ENCODE peak calls at places on chromosomes 4 and X, in four cellular contexts. U is lower leg skin, T is ovary, C is endothelial cell of umbilical vein. Y is an unnamed sample.

GRCh38 chrX:13756381-13756780 is 21.8 kb downstream of the OFD1 start:
- DNase-seq in U (no peak), T (no peak), C (no peak), Y (no peak)

GRCh38 chr4:151673913-151674520 is 86.8 kb downstream of the GATB start:
- DNase-seq in U (no peak), T (peak), C (peak), Y (peak)

GRCh38 chrX:119234931-119235555 is 1.0 kb upstream of the PGRMC1 start:
- DNase-seq in U (no peak), T (peak), C (no peak), Y (peak)

GRCh38 chrX:118630843-118631242 is 96.6 kb upstream of the IL13RA1 start:
- DNase-seq in U (no peak), T (no peak), C (no peak), Y (no peak)

GRCh38 chrX:107712231-107713204 is 63.1 kb downstream of the TSC22D3 start:
- DNase-seq in U (peak), T (peak), C (no peak), Y (peak)

GRCh38 chrX:118534716-118535493 is 39.3 kb downstream of the DOCK11 start:
- DNase-seq in U (no peak), T (no peak), C (no peak), Y (no peak)

GRCh38 chr4:53591372-53591892 is at the start of gene LNX1:
- DNase-seq in U (peak), T (no peak), C (no peak), Y (no peak)

GRCh38 chr4:98890698-98891097 is 38.2 kb downstream of the EIF4E start:
- DNase-seq in U (no peak), T (no peak), C (peak), Y (peak)

GRCh38 chr4:20520901-20521300 is 179.4 kb upstream of the PACRGL start:
- DNase-seq in U (no peak), T (no peak), C (peak), Y (no peak)

GRCh38 chr4:66017671-66018070 is 347.4 kb upstream of the EPHA5 start:
- DNase-seq in U (no peak), T (no peak), C (no peak), Y (no peak)

GRCh38 chr4:33072340-33073089 is 2352.3 kb downstream of the PCDH7 start:
- DNase-seq in U (no peak), T (no peak), C (no peak), Y (no peak)

GRCh38 chr4:168677063-168677462 is 180.2 kb downstream of the PALLD start:
- DNase-seq in U (no peak), T (no peak), C (no peak), Y (no peak)

GRCh38 chrX:431032-431431 is 44.3 kb upstream of the PPP2R3B start:
- DNase-seq in U (no peak), T (no peak), C (no peak), Y (no peak)

GRCh38 chrX:40912576-40912975 is 172.7 kb upstream of the USP9X start:
- DNase-seq in U (no peak), T (no peak), C (no peak), Y (no peak)

GRCh38 chr4:88659061-88659889 is 38.4 kb downstream of the NAP1L5 start:
- DNase-seq in U (peak), T (peak), C (peak), Y (peak)

GRCh38 chr4:88938138-88938537 is 118.8 kb downstream of the FAM13A start:
- DNase-seq in U (no peak), T (no peak), C (peak), Y (no peak)

GRCh38 chr4:21898101-21898500 is 50.5 kb downstream of the KCNIP4 start:
- DNase-seq in U (no peak), T (no peak), C (no peak), Y (no peak)

GRCh38 chrX:95290455-95290854 is 1394.2 kb upstream of the DIAPH2 start:
- DNase-seq in U (no peak), T (no peak), C (no peak), Y (no peak)

GRCh38 chr4:103786014-103786413 is 66.2 kb upstream of the TACR3 start:
- DNase-seq in U (no peak), T (no peak), C (peak), Y (no peak)

GRCh38 chr4:113101669-113102068 is 52.2 kb downstream of the ANK2 start:
- DNase-seq in U (no peak), T (no peak), C (no peak), Y (no peak)

GRCh38 chrX:109934434-109934833 is 68.5 kb upstream of the TMEM164 start:
- DNase-seq in U (no peak), T (no peak), C (no peak), Y (no peak)

GRCh38 chrX:103356023-103356798 is at the start of gene TCEAL9:
- DNase-seq in U (peak), T (peak), C (peak), Y (peak)

GRCh38 chr4:114558446-114559020 is 40.1 kb upstream of the UGT8 start:
- DNase-seq in U (no peak), T (no peak), C (no peak), Y (no peak)

GRCh38 chr4:117137143-117137542 is 51.8 kb upstream of the TRAM1L1 start:
- DNase-seq in U (no peak), T (no peak), C (peak), Y (no peak)

GRCh38 chrX:39508300-39508692 is 589.5 kb downstream of the BCOR start:
- DNase-seq in U (no peak), T (no peak), C (no peak), Y (no peak)

GRCh38 chrX:8738588-8739189 is 6.8 kb upstream of the ANOS1 start:
- DNase-seq in U (no peak), T (peak), C (peak), Y (no peak)

GRCh38 chrX:30930143-30930542 is 41.1 kb upstream of the TAB3 start:
- DNase-seq in U (no peak), T (no peak), C (no peak), Y (no peak)

GRCh38 chr4:15888515-15888914 is 50.0 kb downstream of the FGFBP1 start:
- DNase-seq in U (no peak), T (no peak), C (no peak), Y (no peak)

GRCh38 chr4:159902648-159903047 is 799.8 kb downstream of the RAPGEF2 start:
- DNase-seq in U (no peak), T (no peak), C (no peak), Y (peak)

GRCh38 chrX:115413246-115413878 is 123.8 kb downstream of the LUZP4 start:
- DNase-seq in U (no peak), T (no peak), C (peak), Y (no peak)

GRCh38 chr4:89486042-89486441 is 178.4 kb upstream of the GPRIN3 start:
- DNase-seq in U (no peak), T (no peak), C (peak), Y (no peak)

GRCh38 chr4:132991111-132991510 is 158.0 kb upstream of the PCDH10 start:
- DNase-seq in U (no peak), T (no peak), C (peak), Y (no peak)

GRCh38 chrX:84156831-84157230 is 31.2 kb downstream of the RPS6KA6 start:
- DNase-seq in U (no peak), T (no peak), C (no peak), Y (no peak)

GRCh38 chrX:11759172-11759460 is 1.1 kb downstream of the MSL3 start:
- DNase-seq in U (no peak), T (no peak), C (no peak), Y (no peak)

GRCh38 chrX:47497274-47497673 is 14.3 kb upstream of the ZNF41 start:
- DNase-seq in U (no peak), T (no peak), C (peak), Y (no peak)

GRCh38 chr4:42281324-42282020 is 115.8 kb upstream of the SHISA3 start:
- DNase-seq in U (no peak), T (no peak), C (no peak), Y (no peak)

DNA sequence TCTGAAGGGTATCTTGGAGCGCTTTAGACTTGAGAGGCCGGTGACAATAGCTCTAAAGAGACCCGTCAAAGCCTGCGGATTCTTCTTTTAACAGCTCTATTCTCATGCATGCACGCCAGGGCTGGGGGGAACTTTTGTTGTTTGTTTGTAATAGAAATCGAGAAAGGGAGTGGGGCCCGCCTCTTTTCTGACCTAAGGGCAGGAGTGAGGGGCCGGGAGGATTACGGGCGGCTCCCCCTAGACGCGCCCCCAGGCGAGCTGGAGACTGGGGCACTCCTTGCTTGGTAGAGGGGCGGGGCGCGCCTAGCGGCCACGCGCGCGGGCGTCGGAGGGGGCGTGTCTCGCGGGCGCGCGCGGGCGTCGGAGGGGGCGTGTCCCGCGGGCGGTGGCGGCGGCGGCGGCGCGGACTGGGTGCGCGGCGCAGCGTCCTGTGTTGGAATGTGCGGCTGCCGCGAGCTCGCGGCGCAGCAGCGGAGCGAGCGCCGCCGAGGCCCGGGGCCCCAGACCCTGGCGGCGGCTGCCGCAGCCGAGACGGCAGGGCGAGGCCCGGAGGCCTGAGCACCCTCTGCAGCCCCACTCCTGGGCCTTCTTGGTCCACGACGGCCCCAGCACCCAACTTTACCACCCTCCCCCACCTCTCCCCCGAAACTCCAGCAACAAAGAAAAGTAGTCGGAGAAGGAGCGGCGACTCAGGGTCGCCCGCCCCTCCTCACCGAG is at the start of gene REST:
- DNase-seq in U (peak), T (peak), C (peak), Y (peak)
- TF ChIP-seq POLR2A in U (no peak), T (peak), C (no peak), Y (peak)

GRCh38 chr4:47383829-47384427 is 79.6 kb downstream of the COMMD8 start:
- DNase-seq in U (no peak), T (no peak), C (peak), Y (no peak)
- TF ChIP-seq CTCF in U (no peak), T (no peak), C (peak), Y (peak)

DNA sequence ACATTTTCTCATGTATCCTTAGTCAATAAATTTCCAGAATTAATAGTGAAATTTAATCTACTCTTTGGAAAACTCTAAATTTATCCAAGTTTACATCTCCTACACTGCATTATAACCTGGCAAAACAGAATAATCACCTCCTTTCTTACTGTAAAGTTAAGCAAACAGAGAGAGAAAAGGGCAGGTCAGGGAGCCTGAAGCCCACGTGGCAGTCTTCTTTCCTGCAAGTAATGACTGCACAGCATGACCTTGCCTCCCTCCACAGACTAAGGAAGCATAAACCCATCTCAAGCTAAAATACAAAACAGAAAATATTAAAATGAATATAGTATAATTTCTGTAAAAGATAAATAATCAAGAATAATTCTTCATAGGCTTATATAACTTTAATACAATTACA is 1153.0 kb downstream of the C4orf33 start:
- DNase-seq in U (no peak), T (no peak), C (no peak), Y (no peak)
- TF ChIP-seq POLR2A in U (no peak), T (no peak), C (no peak), Y (no peak)

GRCh38 chr4:1533501-1534064 is 127.3 kb upstream of the NKX1-1 start:
- DNase-seq in U (no peak), T (no peak), C (no peak), Y (no peak)
- TF ChIP-seq CTCF in U (no peak), T (no peak), C (no peak), Y (no peak)

DNA sequence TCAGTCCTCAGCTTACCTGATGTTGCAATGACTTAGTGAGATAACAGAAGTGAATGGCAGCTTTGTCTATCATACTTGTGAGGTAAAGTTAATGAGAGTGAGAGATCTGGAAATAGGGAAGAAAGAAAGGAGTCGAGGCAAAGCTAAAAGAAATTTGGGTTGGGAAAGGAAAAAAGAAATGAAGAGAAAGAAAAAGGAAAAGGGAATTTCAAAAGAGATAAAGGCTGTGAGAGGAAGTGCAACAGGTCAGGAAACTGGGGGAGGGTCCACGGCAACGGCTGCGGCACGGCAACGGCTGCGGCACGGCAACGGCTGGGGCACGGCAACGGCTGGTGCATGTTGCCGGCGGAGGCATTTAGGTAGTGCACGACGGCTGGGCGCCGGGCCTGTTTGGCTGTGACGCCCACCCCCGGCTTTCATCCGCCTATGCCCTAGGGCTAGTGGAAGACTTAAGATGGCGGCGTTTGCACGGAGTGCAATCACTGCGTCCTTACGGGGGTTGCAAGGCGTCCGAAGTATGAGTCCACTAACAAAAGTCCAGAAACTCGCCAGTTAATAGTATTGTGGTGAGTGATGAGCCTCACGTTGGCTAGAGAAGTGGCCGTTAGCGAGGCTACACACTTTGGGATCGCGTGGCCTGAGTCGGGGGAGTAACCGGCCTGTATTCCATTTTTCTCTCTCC is 359.9 kb upstream of the ZCCHC13 start:
- DNase-seq in U (peak), T (peak), C (peak), Y (peak)
- TF ChIP-seq POLR2A in U (no peak), T (peak), C (peak), Y (no peak)

DNA sequence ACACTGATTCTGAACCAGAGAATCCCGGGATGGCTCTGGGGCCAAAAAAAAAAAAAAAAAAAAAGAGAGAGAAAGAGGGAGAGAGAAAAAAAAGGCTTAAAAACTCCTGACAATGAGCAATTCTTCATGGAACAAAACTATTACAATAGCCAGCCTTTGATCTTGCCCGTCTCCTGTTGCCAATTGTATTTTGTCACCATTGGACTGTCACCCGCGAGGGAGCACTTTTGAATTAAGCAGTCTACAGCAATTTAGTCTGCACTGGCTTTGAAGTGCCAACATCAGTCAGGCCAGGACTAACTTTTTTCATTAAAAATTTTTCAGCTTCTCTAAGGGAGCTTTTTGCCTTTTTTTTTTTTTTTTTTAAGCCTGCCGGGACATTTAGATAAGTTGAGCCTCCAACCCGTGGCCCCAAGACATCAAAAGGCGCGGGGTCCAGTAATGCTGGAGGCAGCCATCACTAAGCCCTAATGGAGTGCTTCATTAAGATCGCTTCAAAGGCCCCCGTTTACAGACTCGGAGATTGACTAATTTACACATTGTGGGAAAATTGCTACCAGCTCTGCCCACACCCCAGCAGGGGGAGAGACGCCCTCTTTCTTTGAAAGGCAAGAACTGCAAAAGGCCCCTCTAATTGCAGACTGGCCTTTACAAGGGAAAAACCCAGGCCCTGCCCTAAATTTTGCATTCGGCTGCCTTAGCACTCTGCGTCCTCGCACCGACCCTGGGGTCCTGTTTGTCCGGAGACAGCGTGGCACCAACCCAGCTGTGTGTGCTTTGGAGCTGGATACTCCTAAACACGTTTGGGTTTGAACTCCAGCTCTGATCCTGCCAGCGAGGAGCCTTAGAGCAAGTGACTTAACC is 98.1 kb upstream of the MSX1 start:
- DNase-seq in U (peak), T (no peak), C (no peak), Y (no peak)
- TF ChIP-seq CTCF in U (no peak), T (no peak), C (peak), Y (no peak)

Y was measured in adrenal gland.